ENCODE peak calls at places on chromosome 17, in six cellular contexts. H is H9, Y is hepatocyte, C is endodermal cell, Z is psoas muscle, O is mesendoderm. X is an unnamed sample. For H3K4me1, the result is how much of the 10 kb centered on the place peaks cover.

GRCh38 chr17:4944554-4945175 is 3.7 kb downstream of the PFN1 start:
- DNase-seq in O (no peak), Z (peak), Y (no peak), H (peak), C (peak), X (peak)

GRCh38 chr17:32813021-32813420 is 63.9 kb downstream of the MYO1D start:
- DNase-seq in Y (no peak), C (no peak), Z (no peak), H (no peak), O (no peak), X (no peak)

GRCh38 chr17:7940743-7941142 is 8.7 kb downstream of the CNTROB start:
- DNase-seq in Z (no peak), C (no peak), H (no peak), Y (no peak), O (no peak), X (no peak)

GRCh38 chr17:45222273-45222993 is 748 bp downstream of the FMNL1 start:
- DNase-seq in H (peak), Z (no peak), Y (no peak), C (peak), O (peak), X (peak)

GRCh38 chr17:40373324-40373723 is 8.8 kb upstream of the GJD3 start:
- DNase-seq in Z (no peak), C (no peak), O (no peak), Y (no peak), H (no peak), X (no peak)

GRCh38 chr17:71361691-71362450 is 758.9 kb upstream of the SOX9 start:
- DNase-seq in O (no peak), Y (no peak), C (no peak), H (no peak), Z (no peak), X (no peak)

GRCh38 chr17:4822835-4823234 is 10.3 kb upstream of the MINK1 start:
- DNase-seq in O (no peak), Y (no peak), H (no peak), C (no peak), Z (peak), X (no peak)

GRCh38 chr17:4236456-4236855 is 27.3 kb downstream of the ANKFY1 start:
- DNase-seq in O (no peak), H (no peak), Y (no peak), C (no peak), Z (no peak), X (no peak)

GRCh38 chr17:11454096-11454495 is 144.2 kb upstream of the DNAH9 start:
- DNase-seq in Z (no peak), H (no peak), O (no peak), Y (no peak), C (no peak), X (no peak)

GRCh38 chr17:66663041-66663494 is 171.8 kb upstream of the CACNG5 start:
- DNase-seq in C (no peak), Y (no peak), Z (no peak), O (no peak), H (no peak), X (no peak)

GRCh38 chr17:81960130-81960958 is 643 bp downstream of the NOTUM start:
- DNase-seq in Y (no peak), H (peak), C (peak), Z (no peak), O (peak), X (peak)

GRCh38 chr17:50817142-50817751 is 18.1 kb upstream of the WFIKKN2 start:
- DNase-seq in C (peak), H (peak), O (peak), Y (peak), Z (peak), X (peak)

GRCh38 chr17:63984651-63985386 is 12.1 kb upstream of the SCN4A start:
- DNase-seq in H (no peak), O (no peak), Y (peak), C (no peak), Z (peak), X (no peak)

GRCh38 chr17:39867891-39868553 is at the start of gene ZPBP2:
- DNase-seq in H (peak), O (no peak), Y (no peak), C (peak), Z (no peak), X (peak)

GRCh38 chr17:3802461-3803307 is 1.7 kb upstream of the ITGAE start:
- DNase-seq in C (no peak), Y (peak), Z (no peak), H (no peak), O (no peak), X (no peak)

GRCh38 chr17:12078791-12079190 is 58.1 kb downstream of the MAP2K4 start:
- DNase-seq in C (no peak), H (no peak), Y (no peak), Z (no peak), O (peak), X (no peak)

GRCh38 chr17:7462474-7463367 is 16.7 kb downstream of the ZBTB4 start:
- DNase-seq in C (peak), Z (no peak), O (no peak), H (no peak), Y (no peak), X (no peak)

GRCh38 chr17:50112694-50113093 is 17.3 kb downstream of the SAMD14 start:
- DNase-seq in Z (peak), Y (no peak), H (no peak), C (no peak), O (no peak), X (no peak)

GRCh38 chr17:60602871-60603270 is 2.9 kb downstream of the PPM1D start:
- DNase-seq in H (no peak), C (no peak), O (no peak), Z (no peak), Y (no peak), X (no peak)
- H3K4me1 ChIP-seq in H (under half), C (under half), O (under half), Z (under half), Y (under half), X (under half)

GRCh38 chr17:79629548-79630049 is 18.7 kb upstream of the RBFOX3 start:
- DNase-seq in O (no peak), C (no peak), Y (no peak), H (no peak), Z (no peak), X (no peak)
- H3K4me1 ChIP-seq in O (under half), C (under half), Y (under half), H (under half), Z (under half), X (under half)

GRCh38 chr17:68343976-68344375 is 52.7 kb downstream of the ARSG start:
- DNase-seq in Y (no peak), O (no peak), Z (no peak), C (no peak), H (no peak), X (no peak)

GRCh38 chr17:68344701-68345136 is 53.4 kb downstream of the ARSG start:
- DNase-seq in O (no peak), Y (no peak), Z (no peak), H (no peak), C (no peak), X (no peak)

GRCh38 chr17:68346448-68346847 is 55.2 kb downstream of the ARSG start:
- DNase-seq in H (no peak), Y (no peak), O (no peak), C (no peak), Z (peak), X (no peak)

GRCh38 chr17:68349157-68349556 is 57.9 kb downstream of the ARSG start:
- DNase-seq in Z (no peak), O (no peak), H (no peak), C (no peak), Y (no peak), X (no peak)

GRCh38 chr17:68347380-68347779 is 56.1 kb downstream of the ARSG start:
- DNase-seq in H (no peak), O (no peak), C (no peak), Z (no peak), Y (no peak), X (no peak)
- H3K4me1 ChIP-seq in H (under half), O (under half), C (under half), Z (under half), Y (under half), X (under half)

DNA sequence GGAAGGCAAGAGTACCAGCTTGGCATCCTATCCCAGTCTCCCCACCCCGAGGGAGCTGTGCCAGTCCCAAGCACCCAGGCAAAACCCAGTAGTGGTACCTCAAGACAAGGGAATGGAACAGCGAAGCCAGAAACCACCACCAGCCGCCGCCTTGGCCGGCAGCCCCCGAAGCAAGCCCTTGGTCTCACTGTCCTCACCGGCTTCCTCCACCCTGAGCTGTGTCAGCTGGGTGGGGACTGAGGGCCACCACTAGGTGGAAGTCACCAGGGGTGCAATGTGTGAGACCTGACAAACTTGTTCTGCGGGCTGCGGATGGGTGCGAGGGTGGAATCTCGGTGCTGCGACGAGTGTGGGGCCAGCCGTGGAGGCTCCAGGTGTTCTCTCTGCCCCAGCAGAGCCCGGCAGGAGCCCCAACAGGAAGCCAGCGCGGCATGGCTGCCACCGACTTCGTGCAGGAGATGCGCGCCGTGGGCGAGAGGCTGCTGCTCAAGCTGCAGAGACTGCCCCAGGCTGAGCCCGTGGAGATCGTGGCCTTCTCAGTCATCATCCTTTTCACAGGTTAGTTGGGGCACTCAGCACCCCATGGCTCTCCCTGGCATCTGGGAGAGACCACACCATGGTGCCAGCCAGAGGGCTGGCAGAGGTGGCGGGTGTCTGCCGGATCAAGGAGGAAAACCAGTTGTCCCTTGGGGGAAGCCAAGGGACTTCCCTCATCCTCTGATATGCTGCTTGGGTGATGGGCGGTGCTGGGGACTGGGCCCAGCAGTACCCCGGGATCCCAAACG is 6.7 kb downstream of the SMIM5 start:
- DNase-seq in C (peak), O (no peak), H (no peak), Z (peak), Y (peak), X (no peak)
- H3K4me1 ChIP-seq in C (under half), O (under half), H (under half), Z (under half), Y (under half), X (under half)

GRCh38 chr17:1201132-1201702 is 21.4 kb upstream of the ABR start:
- DNase-seq in Y (no peak), C (no peak), O (no peak), H (no peak), Z (no peak), X (no peak)

GRCh38 chr17:1197781-1198490 is 18.2 kb upstream of the ABR start:
- DNase-seq in H (no peak), Y (peak), O (no peak), Z (peak), C (no peak), X (no peak)

GRCh38 chr17:1196946-1197345 is 17.2 kb upstream of the ABR start:
- DNase-seq in Z (no peak), Y (no peak), H (no peak), C (no peak), O (no peak), X (no peak)

GRCh38 chr17:1200440-1200839 is 20.7 kb upstream of the ABR start:
- DNase-seq in Y (no peak), C (no peak), O (no peak), H (no peak), Z (no peak), X (no peak)

GRCh38 chr17:1197379-1197778 is 17.6 kb upstream of the ABR start:
- DNase-seq in H (no peak), C (no peak), O (no peak), Y (peak), Z (no peak), X (no peak)
- H3K4me1 ChIP-seq in H (under half), C (under half), O (under half), Y (under half), Z (under half), X (under half)

DNA sequence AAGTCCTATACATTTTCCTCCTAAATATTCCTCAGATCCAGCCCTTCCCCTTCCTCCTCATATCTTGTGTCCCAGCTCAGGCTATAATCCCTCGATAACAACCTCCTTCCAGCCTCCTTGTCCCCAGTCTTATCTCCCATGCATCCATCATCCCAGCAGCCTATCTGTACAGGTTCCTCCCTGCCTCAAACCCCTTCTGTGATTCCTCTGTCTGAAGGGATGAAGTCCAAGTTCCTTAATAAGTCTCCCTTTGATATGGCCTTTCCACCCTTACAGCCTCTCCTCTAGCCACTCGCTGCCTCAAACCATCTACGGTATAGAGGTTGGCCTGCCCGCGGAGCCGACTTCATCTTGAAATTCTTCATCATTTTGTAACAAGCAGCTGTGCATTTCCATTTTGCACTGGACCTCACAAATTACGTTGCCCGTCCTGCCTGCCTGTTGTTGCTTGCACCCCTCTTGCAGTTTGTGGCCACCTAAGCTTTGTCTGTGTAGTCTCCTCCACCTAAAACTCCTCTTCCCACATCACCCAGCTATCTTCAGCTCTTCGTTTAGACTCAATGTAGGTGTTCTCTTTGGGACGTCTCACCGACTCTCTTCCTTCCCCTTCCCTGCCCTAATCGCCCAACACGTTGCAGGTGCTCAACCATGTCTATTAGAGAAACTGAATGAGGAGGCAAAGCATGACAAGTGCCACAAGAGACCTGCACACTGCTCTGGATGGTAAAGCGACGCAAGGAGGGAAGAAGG is 763 bp upstream of the CDK5RAP3 start:
- DNase-seq in H (no peak), O (no peak), C (no peak), Y (no peak), Z (no peak), X (no peak)
- H3K4me1 ChIP-seq in H (under half), O (under half), C (under half), Y (under half), Z (under half), X (under half)

GRCh38 chr17:6384481-6384880 is 50.4 kb downstream of the AIPL1 start:
- DNase-seq in Z (no peak), Y (no peak), H (no peak), O (no peak), C (peak), X (no peak)
- H3K4me1 ChIP-seq in Z (under half), Y (under half), H (under half), O (under half), C (under half), X (under half)